ENCODE peak calls at places on chromosomes 6 and 20, in nine cellular contexts. One of them, this sample, is unnamed.
A peak's percentile ranks its signal among the peaks of the same experiment; 100 is the strongest.

GRCh38 chr6:118186676-118187567 is 279.9 kb downstream of the SLC35F1 start:
- DNase-seq in GM23338: no peak
- DNase-seq in fibroblast of pulmonary artery: peak; percentile 6
- DNase-seq in transverse colon: no peak
- DNase-seq in naive thymus-derived CD4-positive, alpha-beta T cell: no peak
- DNase-seq in pancreas: no peak
- DNase-seq in breast epithelium: no peak
- DNase-seq in CD4-positive, alpha-beta memory T cell: no peak
- DNase-seq in fibroblast of mammary gland: peak; percentile 21
- DNase-seq in this sample: peak; percentile 7

GRCh38 chr20:64095927-64096326 is 11.4 kb downstream of the NPBWR2 start:
- DNase-seq in GM23338: no peak
- DNase-seq in transverse colon: no peak
- DNase-seq in pancreas: no peak
- DNase-seq in fibroblast of pulmonary artery: no peak
- DNase-seq in CD4-positive, alpha-beta memory T cell: no peak
- DNase-seq in breast epithelium: no peak
- DNase-seq in naive thymus-derived CD4-positive, alpha-beta T cell: no peak
- DNase-seq in fibroblast of mammary gland: no peak
- DNase-seq in this sample: no peak

GRCh38 chr6:2737885-2738284 is 12.8 kb downstream of the MYLK4 start:
- DNase-seq in pancreas: no peak
- DNase-seq in breast epithelium: no peak
- DNase-seq in CD4-positive, alpha-beta memory T cell: no peak
- DNase-seq in naive thymus-derived CD4-positive, alpha-beta T cell: no peak
- DNase-seq in transverse colon: no peak
- DNase-seq in fibroblast of mammary gland: no peak
- DNase-seq in GM23338: no peak
- DNase-seq in fibroblast of pulmonary artery: no peak
- DNase-seq in this sample: no peak

GRCh38 chr20:7818477-7818876 is 121.8 kb downstream of the HAO1 start:
- DNase-seq in fibroblast of pulmonary artery: no peak
- DNase-seq in naive thymus-derived CD4-positive, alpha-beta T cell: no peak
- DNase-seq in fibroblast of mammary gland: no peak
- DNase-seq in CD4-positive, alpha-beta memory T cell: no peak
- DNase-seq in transverse colon: no peak
- DNase-seq in pancreas: no peak
- DNase-seq in breast epithelium: no peak
- DNase-seq in GM23338: no peak
- DNase-seq in this sample: no peak

GRCh38 chr6:156655267-156655918 is 121.8 kb upstream of the ARID1B start:
- DNase-seq in fibroblast of mammary gland: no peak
- DNase-seq in naive thymus-derived CD4-positive, alpha-beta T cell: no peak
- DNase-seq in pancreas: no peak
- DNase-seq in transverse colon: no peak
- DNase-seq in breast epithelium: no peak
- DNase-seq in CD4-positive, alpha-beta memory T cell: no peak
- DNase-seq in GM23338: peak; percentile 43
- DNase-seq in fibroblast of pulmonary artery: no peak
- DNase-seq in this sample: no peak

GRCh38 chr6:132003516-132004178 is 52.5 kb upstream of the CCN2 start:
- DNase-seq in pancreas: no peak
- DNase-seq in GM23338: no peak
- DNase-seq in breast epithelium: no peak
- DNase-seq in transverse colon: no peak
- DNase-seq in CD4-positive, alpha-beta memory T cell: no peak
- DNase-seq in fibroblast of mammary gland: no peak
- DNase-seq in fibroblast of pulmonary artery: no peak
- DNase-seq in naive thymus-derived CD4-positive, alpha-beta T cell: no peak
- DNase-seq in this sample: no peak

GRCh38 chr6:156777866-156778614 is 862 bp downstream of the ARID1B start:
- DNase-seq in transverse colon: peak; percentile 47
- DNase-seq in naive thymus-derived CD4-positive, alpha-beta T cell: peak; percentile 68
- DNase-seq in CD4-positive, alpha-beta memory T cell: peak; percentile 71
- DNase-seq in fibroblast of mammary gland: peak; percentile 41
- DNase-seq in GM23338: peak; percentile 50
- DNase-seq in breast epithelium: peak; percentile 62
- DNase-seq in pancreas: peak; percentile 81
- DNase-seq in fibroblast of pulmonary artery: peak; percentile 48
- DNase-seq in this sample: peak; percentile 55

GRCh38 chr6:36676142-36677058 is 2.1 kb upstream of the CDKN1A start:
- DNase-seq in transverse colon: no peak
- DNase-seq in GM23338: no peak
- DNase-seq in fibroblast of mammary gland: peak; percentile 65
- DNase-seq in breast epithelium: no peak
- DNase-seq in CD4-positive, alpha-beta memory T cell: no peak
- DNase-seq in fibroblast of pulmonary artery: no peak
- DNase-seq in pancreas: no peak
- DNase-seq in naive thymus-derived CD4-positive, alpha-beta T cell: no peak
- DNase-seq in this sample: peak; percentile 57

GRCh38 chr20:25258828-25259227 is 10.9 kb downstream of the PYGB start:
- DNase-seq in transverse colon: no peak
- DNase-seq in breast epithelium: no peak
- DNase-seq in GM23338: no peak
- DNase-seq in naive thymus-derived CD4-positive, alpha-beta T cell: no peak
- DNase-seq in fibroblast of pulmonary artery: no peak
- DNase-seq in fibroblast of mammary gland: no peak
- DNase-seq in pancreas: no peak
- DNase-seq in CD4-positive, alpha-beta memory T cell: no peak
- DNase-seq in this sample: no peak

GRCh38 chr6:137165375-137166246 is 7.8 kb downstream of the IL22RA2 start:
- DNase-seq in CD4-positive, alpha-beta memory T cell: peak; percentile 41
- DNase-seq in fibroblast of pulmonary artery: no peak
- DNase-seq in fibroblast of mammary gland: peak; percentile 24
- DNase-seq in pancreas: peak; percentile 70
- DNase-seq in breast epithelium: no peak
- DNase-seq in GM23338: no peak
- DNase-seq in transverse colon: peak; percentile 59
- DNase-seq in naive thymus-derived CD4-positive, alpha-beta T cell: no peak
- DNase-seq in this sample: peak; percentile 33

GRCh38 chr6:147251072-147251471 is 46.9 kb downstream of the STXBP5 start:
- DNase-seq in pancreas: no peak
- DNase-seq in fibroblast of mammary gland: no peak
- DNase-seq in GM23338: no peak
- DNase-seq in breast epithelium: no peak
- DNase-seq in fibroblast of pulmonary artery: no peak
- DNase-seq in CD4-positive, alpha-beta memory T cell: no peak
- DNase-seq in naive thymus-derived CD4-positive, alpha-beta T cell: no peak
- DNase-seq in transverse colon: no peak
- DNase-seq in this sample: no peak

GRCh38 chr6:110625883-110626282 is 149.5 kb upstream of the SLC22A16 start:
- DNase-seq in fibroblast of mammary gland: peak; percentile 53
- DNase-seq in pancreas: no peak
- DNase-seq in breast epithelium: no peak
- DNase-seq in naive thymus-derived CD4-positive, alpha-beta T cell: no peak
- DNase-seq in transverse colon: no peak
- DNase-seq in CD4-positive, alpha-beta memory T cell: no peak
- DNase-seq in GM23338: no peak
- DNase-seq in fibroblast of pulmonary artery: peak; percentile 19
- DNase-seq in this sample: peak; percentile 42

GRCh38 chr20:21900431-21900830 is 195.0 kb downstream of the PAX1 start:
- DNase-seq in transverse colon: no peak
- DNase-seq in breast epithelium: no peak
- DNase-seq in CD4-positive, alpha-beta memory T cell: no peak
- DNase-seq in fibroblast of mammary gland: no peak
- DNase-seq in GM23338: no peak
- DNase-seq in fibroblast of pulmonary artery: no peak
- DNase-seq in naive thymus-derived CD4-positive, alpha-beta T cell: no peak
- DNase-seq in pancreas: no peak
- DNase-seq in this sample: no peak

GRCh38 chr20:57501461-57502330 is 23.2 kb downstream of the CTCFL start:
- DNase-seq in fibroblast of pulmonary artery: no peak
- DNase-seq in transverse colon: no peak
- DNase-seq in CD4-positive, alpha-beta memory T cell: no peak
- DNase-seq in breast epithelium: no peak
- DNase-seq in naive thymus-derived CD4-positive, alpha-beta T cell: no peak
- DNase-seq in GM23338: no peak
- DNase-seq in fibroblast of mammary gland: no peak
- DNase-seq in pancreas: no peak
- DNase-seq in this sample: peak; percentile 36

GRCh38 chr6:138446821-138447220 is 42.8 kb downstream of the HEBP2 start:
- DNase-seq in transverse colon: no peak
- DNase-seq in naive thymus-derived CD4-positive, alpha-beta T cell: no peak
- DNase-seq in fibroblast of mammary gland: no peak
- DNase-seq in GM23338: no peak
- DNase-seq in CD4-positive, alpha-beta memory T cell: no peak
- DNase-seq in pancreas: no peak
- DNase-seq in breast epithelium: no peak
- DNase-seq in fibroblast of pulmonary artery: no peak
- DNase-seq in this sample: no peak

GRCh38 chr6:134247271-134247833 is 70.6 kb downstream of the SGK1 start:
- DNase-seq in pancreas: no peak
- DNase-seq in CD4-positive, alpha-beta memory T cell: peak; percentile 85
- DNase-seq in naive thymus-derived CD4-positive, alpha-beta T cell: peak; percentile 96
- DNase-seq in GM23338: no peak
- DNase-seq in fibroblast of pulmonary artery: no peak
- DNase-seq in transverse colon: peak; percentile 19
- DNase-seq in breast epithelium: no peak
- DNase-seq in fibroblast of mammary gland: no peak
- DNase-seq in this sample: no peak

GRCh38 chr20:3420211-3420707 is 12.8 kb upstream of the DNAAF9 start:
- DNase-seq in breast epithelium: no peak
- DNase-seq in pancreas: no peak
- DNase-seq in fibroblast of pulmonary artery: peak; percentile 95
- DNase-seq in GM23338: no peak
- DNase-seq in CD4-positive, alpha-beta memory T cell: peak; percentile 23
- DNase-seq in transverse colon: peak; percentile 35
- DNase-seq in fibroblast of mammary gland: peak; percentile 93
- DNase-seq in naive thymus-derived CD4-positive, alpha-beta T cell: no peak
- DNase-seq in this sample: peak; percentile 82

GRCh38 chr6:3962897-3963296 is 113.7 kb downstream of the FAM50B start:
- DNase-seq in fibroblast of pulmonary artery: peak; percentile 27
- DNase-seq in transverse colon: no peak
- DNase-seq in CD4-positive, alpha-beta memory T cell: no peak
- DNase-seq in breast epithelium: no peak
- DNase-seq in naive thymus-derived CD4-positive, alpha-beta T cell: no peak
- DNase-seq in pancreas: no peak
- DNase-seq in fibroblast of mammary gland: peak; percentile 39
- DNase-seq in GM23338: no peak
- DNase-seq in this sample: peak; percentile 74
- H3K4me3 ChIP-seq in fibroblast of pulmonary artery: no peak overlapping the region
- H3K4me3 ChIP-seq in transverse colon: no peak overlapping the region
- H3K4me3 ChIP-seq in CD4-positive, alpha-beta memory T cell: no peak overlapping the region
- H3K4me3 ChIP-seq in breast epithelium: no peak overlapping the region
- H3K4me3 ChIP-seq in naive thymus-derived CD4-positive, alpha-beta T cell: no peak overlapping the region
- H3K4me3 ChIP-seq in pancreas: no peak overlapping the region
- H3K4me3 ChIP-seq in fibroblast of mammary gland: no peak overlapping the region
- H3K4me3 ChIP-seq in GM23338: no peak overlapping the region
- H3K4me3 ChIP-seq in this sample: no peak overlapping the region

DNA sequence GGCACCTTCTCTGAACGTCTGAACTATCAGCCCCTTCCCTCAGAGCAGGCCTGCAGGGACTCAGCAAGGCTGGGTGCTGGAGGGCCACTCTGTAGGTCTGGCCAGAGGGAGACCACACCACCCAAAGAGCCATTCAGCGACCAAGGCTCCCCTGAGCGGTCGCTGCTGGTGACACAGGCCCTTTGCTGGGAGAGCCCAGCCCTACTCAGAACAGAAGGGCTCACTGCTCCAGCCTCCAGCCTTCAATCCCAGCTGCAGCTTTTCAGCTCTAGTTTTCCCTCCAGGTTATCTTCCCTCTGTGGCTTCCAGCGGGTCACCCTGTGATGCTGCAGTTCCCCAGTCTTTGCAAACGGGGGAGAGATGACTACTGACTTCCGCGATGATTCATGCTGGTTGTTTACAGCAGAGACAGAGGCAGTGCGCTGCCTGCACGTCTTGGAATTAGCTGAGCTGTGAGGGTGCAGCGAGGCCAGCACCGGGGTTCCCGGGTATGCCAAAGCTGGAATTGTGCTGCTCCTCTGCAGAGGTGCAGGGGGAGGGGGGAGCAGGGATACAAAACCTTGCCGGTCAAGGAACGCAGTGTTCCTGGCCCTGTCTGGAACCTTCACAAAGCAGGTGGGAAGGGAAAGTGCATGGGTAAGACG is 161.4 kb downstream of the LY86 start:
- DNase-seq in GM23338: peak; percentile 53
- DNase-seq in CD4-positive, alpha-beta memory T cell: no peak
- DNase-seq in fibroblast of mammary gland: peak; percentile 86
- DNase-seq in breast epithelium: peak; percentile 67
- DNase-seq in transverse colon: peak; percentile 72
- DNase-seq in pancreas: no peak
- DNase-seq in fibroblast of pulmonary artery: peak; percentile 90
- DNase-seq in naive thymus-derived CD4-positive, alpha-beta T cell: no peak
- DNase-seq in this sample: peak; percentile 91
- H3K4me3 ChIP-seq in GM23338: no peak overlapping the region
- H3K4me3 ChIP-seq in CD4-positive, alpha-beta memory T cell: no peak overlapping the region
- H3K4me3 ChIP-seq in fibroblast of mammary gland: no peak overlapping the region
- H3K4me3 ChIP-seq in breast epithelium: no peak overlapping the region
- H3K4me3 ChIP-seq in transverse colon: no peak overlapping the region
- H3K4me3 ChIP-seq in pancreas: no peak overlapping the region
- H3K4me3 ChIP-seq in fibroblast of pulmonary artery: no peak overlapping the region
- H3K4me3 ChIP-seq in naive thymus-derived CD4-positive, alpha-beta T cell: no peak overlapping the region
- H3K4me3 ChIP-seq in this sample: peak overlapping the region; percentile 39

GRCh38 chr6:150641398-150642139 is 41.9 kb downstream of the PLEKHG1 start:
- DNase-seq in pancreas: no peak
- DNase-seq in CD4-positive, alpha-beta memory T cell: no peak
- DNase-seq in breast epithelium: no peak
- DNase-seq in fibroblast of pulmonary artery: no peak
- DNase-seq in transverse colon: no peak
- DNase-seq in fibroblast of mammary gland: no peak
- DNase-seq in naive thymus-derived CD4-positive, alpha-beta T cell: no peak
- DNase-seq in GM23338: no peak
- DNase-seq in this sample: no peak

GRCh38 chr6:150651808-150652473 is 52.3 kb downstream of the PLEKHG1 start:
- DNase-seq in CD4-positive, alpha-beta memory T cell: no peak
- DNase-seq in breast epithelium: no peak
- DNase-seq in GM23338: no peak
- DNase-seq in naive thymus-derived CD4-positive, alpha-beta T cell: no peak
- DNase-seq in fibroblast of pulmonary artery: no peak
- DNase-seq in pancreas: no peak
- DNase-seq in fibroblast of mammary gland: no peak
- DNase-seq in transverse colon: no peak
- DNase-seq in this sample: peak; percentile 2

GRCh38 chr6:150646228-150646627 is 46.5 kb downstream of the PLEKHG1 start:
- DNase-seq in CD4-positive, alpha-beta memory T cell: no peak
- DNase-seq in fibroblast of mammary gland: no peak
- DNase-seq in GM23338: no peak
- DNase-seq in fibroblast of pulmonary artery: no peak
- DNase-seq in transverse colon: no peak
- DNase-seq in pancreas: no peak
- DNase-seq in breast epithelium: no peak
- DNase-seq in naive thymus-derived CD4-positive, alpha-beta T cell: no peak
- DNase-seq in this sample: no peak

GRCh38 chr6:150652848-150653613 is 53.3 kb downstream of the PLEKHG1 start:
- DNase-seq in GM23338: no peak
- DNase-seq in fibroblast of pulmonary artery: no peak
- DNase-seq in naive thymus-derived CD4-positive, alpha-beta T cell: no peak
- DNase-seq in fibroblast of mammary gland: peak; percentile 6
- DNase-seq in pancreas: no peak
- DNase-seq in breast epithelium: no peak
- DNase-seq in transverse colon: peak; percentile 73
- DNase-seq in CD4-positive, alpha-beta memory T cell: no peak
- DNase-seq in this sample: peak; percentile 23

GRCh38 chr6:150647051-150647450 is 47.4 kb downstream of the PLEKHG1 start:
- DNase-seq in breast epithelium: no peak
- DNase-seq in GM23338: no peak
- DNase-seq in transverse colon: no peak
- DNase-seq in pancreas: no peak
- DNase-seq in naive thymus-derived CD4-positive, alpha-beta T cell: no peak
- DNase-seq in fibroblast of pulmonary artery: no peak
- DNase-seq in fibroblast of mammary gland: no peak
- DNase-seq in CD4-positive, alpha-beta memory T cell: no peak
- DNase-seq in this sample: no peak
- H3K4me3 ChIP-seq in breast epithelium: no peak overlapping the region
- H3K4me3 ChIP-seq in GM23338: no peak overlapping the region
- H3K4me3 ChIP-seq in transverse colon: no peak overlapping the region
- H3K4me3 ChIP-seq in pancreas: no peak overlapping the region
- H3K4me3 ChIP-seq in naive thymus-derived CD4-positive, alpha-beta T cell: no peak overlapping the region
- H3K4me3 ChIP-seq in fibroblast of pulmonary artery: no peak overlapping the region
- H3K4me3 ChIP-seq in fibroblast of mammary gland: no peak overlapping the region
- H3K4me3 ChIP-seq in CD4-positive, alpha-beta memory T cell: no peak overlapping the region
- H3K4me3 ChIP-seq in this sample: no peak overlapping the region

GRCh38 chr6:169141706-169142705 is 111.6 kb downstream of the THBS2 start:
- DNase-seq in GM23338: no peak
- DNase-seq in fibroblast of pulmonary artery: peak; percentile 34
- DNase-seq in pancreas: no peak
- DNase-seq in CD4-positive, alpha-beta memory T cell: no peak
- DNase-seq in breast epithelium: no peak
- DNase-seq in fibroblast of mammary gland: peak; percentile 49
- DNase-seq in naive thymus-derived CD4-positive, alpha-beta T cell: no peak
- DNase-seq in transverse colon: peak; percentile 24
- DNase-seq in this sample: no peak
- H3K4me3 ChIP-seq in GM23338: no peak overlapping the region
- H3K4me3 ChIP-seq in fibroblast of pulmonary artery: no peak overlapping the region
- H3K4me3 ChIP-seq in pancreas: no peak overlapping the region
- H3K4me3 ChIP-seq in CD4-positive, alpha-beta memory T cell: no peak overlapping the region
- H3K4me3 ChIP-seq in breast epithelium: no peak overlapping the region
- H3K4me3 ChIP-seq in fibroblast of mammary gland: no peak overlapping the region
- H3K4me3 ChIP-seq in naive thymus-derived CD4-positive, alpha-beta T cell: no peak overlapping the region
- H3K4me3 ChIP-seq in transverse colon: no peak overlapping the region
- H3K4me3 ChIP-seq in this sample: no peak overlapping the region